ENCODE peak calls at places on chromosome 19, in seven cellular contexts. U is fibroblast of lung, N is endothelial cell of umbilical vein, C is GM23248, I is H1, L is DND-41, G is MM.1S. P is an unnamed sample. For H3K9me3, the result is how much of the 10 kb centered on the place peaks cover.

GRCh38 chr19:58555369-58555885 is 522 bp upstream of the CHMP2A start:
- DNase-seq in I (no peak), L (no peak), C (no peak), N (no peak), G (no peak), U (no peak), P (no peak)

GRCh38 chr19:19551862-19552192 is 13.8 kb downstream of the CILP2 start:
- DNase-seq in N (no peak), L (no peak), I (no peak), U (no peak), C (no peak), G (no peak), P (no peak)

GRCh38 chr19:18093439-18094161 is 4.0 kb upstream of the MAST3 start:
- DNase-seq in I (no peak), G (no peak), C (peak), U (peak), N (no peak), L (no peak), P (peak)

GRCh38 chr19:48726573-48726972 is 7.0 kb upstream of the MAMSTR start:
- DNase-seq in G (no peak), C (no peak), L (peak), I (no peak), N (peak), U (no peak), P (no peak)

GRCh38 chr19:52190679-52191293 is 934 bp downstream of the PPP2R1A start:
- DNase-seq in U (peak), N (no peak), G (peak), C (peak), I (no peak), L (no peak), P (peak)

GRCh38 chr19:41691268-41691970 is 3.3 kb upstream of the CEACAM7 start:
- DNase-seq in G (peak), I (no peak), U (no peak), N (peak), L (no peak), C (peak), P (peak)

GRCh38 chr19:17869114-17869608 is 2.6 kb upstream of the SLC5A5 start:
- DNase-seq in N (no peak), U (no peak), I (no peak), G (no peak), L (no peak), C (no peak), P (no peak)

GRCh38 chr19:16587031-16588023 is 15.1 kb upstream of the SLC35E1 start:
- DNase-seq in L (peak), U (peak), N (no peak), G (peak), I (no peak), C (peak), P (no peak)

GRCh38 chr19:21422244-21422643 is 25.3 kb downstream of the ZNF493 start:
- DNase-seq in I (no peak), N (no peak), C (no peak), L (no peak), U (no peak), G (no peak), P (no peak)

GRCh38 chr19:36113895-36114762 is 546 bp downstream of the POLR2I start:
- DNase-seq in I (no peak), N (peak), G (no peak), C (peak), U (peak), L (no peak), P (no peak)

GRCh38 chr19:1992759-1993260 is 22.7 kb downstream of the BTBD2 start:
- DNase-seq in C (peak), L (peak), I (no peak), G (no peak), U (no peak), N (no peak), P (no peak)

GRCh38 chr19:16627194-16627927 is 643 bp downstream of the MED26 start:
- DNase-seq in U (peak), G (no peak), C (peak), L (peak), I (no peak), N (peak), P (peak)

GRCh38 chr19:16930753-16931152 is 42.0 kb downstream of the F2RL3 start:
- DNase-seq in C (no peak), U (no peak), G (no peak), L (no peak), I (no peak), N (no peak), P (no peak)

GRCh38 chr19:50829801-50830200 is 3.6 kb downstream of the KLK15 start:
- DNase-seq in I (no peak), N (no peak), L (no peak), U (no peak), C (no peak), G (no peak), P (no peak)

GRCh38 chr19:32720936-32721250 is 1.3 kb downstream of the TDRD12 start:
- DNase-seq in C (no peak), I (no peak), U (no peak), N (no peak), G (no peak), L (no peak), P (no peak)

GRCh38 chr19:1901940-1902404 is 3.2 kb upstream of the ADAT3 start:
- DNase-seq in U (peak), L (no peak), N (no peak), G (no peak), C (no peak), I (no peak), P (no peak)

GRCh38 chr19:49403404-49404187 is 15.5 kb downstream of the KASH5 start:
- DNase-seq in G (no peak), L (no peak), C (no peak), N (no peak), I (peak), U (no peak), P (peak)

GRCh38 chr19:38838208-38838985 is 6.8 kb upstream of the ECH1 start:
- DNase-seq in C (no peak), G (no peak), U (no peak), N (no peak), L (no peak), I (no peak), P (no peak)

GRCh38 chr19:47210689-47211316 is 20.2 kb downstream of the BBC3 start:
- DNase-seq in N (peak), U (peak), L (peak), G (peak), I (peak), C (peak), P (peak)

GRCh38 chr19:15640294-15640903 is at the start of gene CYP4F3:
- DNase-seq in G (no peak), N (no peak), I (no peak), L (no peak), U (no peak), C (peak), P (peak)

GRCh38 chr19:647566-648284 is 8.0 kb downstream of the FGF22 start:
- DNase-seq in N (no peak), C (no peak), L (no peak), I (no peak), U (no peak), G (no peak), P (no peak)

GRCh38 chr19:1130801-1131717 is 27.3 kb downstream of the GPX4 start:
- DNase-seq in I (no peak), N (peak), L (no peak), C (peak), U (no peak), G (peak), P (no peak)

GRCh38 chr19:28980236-28980868 is 232.6 kb downstream of the UQCRFS1 start:
- DNase-seq in I (no peak), G (no peak), C (peak), L (no peak), N (no peak), U (no peak), P (no peak)

DNA sequence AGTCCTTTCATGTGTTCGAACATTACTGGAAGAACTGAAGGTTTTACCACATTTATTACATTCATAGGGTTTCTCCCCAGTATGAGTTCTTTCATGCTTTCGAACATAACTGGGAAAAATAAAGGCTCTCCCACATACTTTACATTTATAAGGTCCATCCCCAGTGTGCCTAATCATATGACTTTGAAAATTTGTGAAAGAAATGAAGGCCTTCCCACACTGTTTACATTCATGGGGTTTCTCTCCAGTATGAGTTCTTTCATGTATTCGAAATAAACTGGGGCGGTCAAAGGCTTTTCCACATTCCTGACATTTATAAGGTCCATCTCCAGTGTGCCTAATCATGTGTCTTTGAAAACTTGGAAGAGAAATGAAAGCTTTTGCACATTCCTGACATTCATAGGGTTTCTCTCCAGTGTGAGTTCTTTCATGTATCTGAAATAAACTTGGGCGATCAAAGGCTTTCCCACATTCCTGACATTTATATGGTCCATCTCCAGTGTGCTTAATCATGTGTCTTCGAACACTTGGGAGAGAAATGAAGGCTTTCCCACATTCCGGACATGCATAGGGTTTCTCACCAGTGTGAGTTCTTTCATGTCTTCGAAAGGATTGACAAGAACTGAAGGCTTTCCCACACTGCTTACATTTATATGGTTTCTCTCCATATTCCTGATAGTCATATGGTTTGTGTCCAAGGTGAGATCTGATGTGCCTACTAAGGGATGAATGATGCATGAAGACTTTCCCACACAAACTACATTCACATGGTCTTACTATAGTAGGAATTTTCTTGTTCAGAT is 24.0 kb downstream of the ZNF564 start:
- DNase-seq in U (peak), I (no peak), G (no peak), L (no peak), N (peak), C (peak), P (peak)
- H3K9me3 ChIP-seq in U (under half), I (half or more), G (under half), L (half or more), N (under half), C (under half), P (half or more)

DNA sequence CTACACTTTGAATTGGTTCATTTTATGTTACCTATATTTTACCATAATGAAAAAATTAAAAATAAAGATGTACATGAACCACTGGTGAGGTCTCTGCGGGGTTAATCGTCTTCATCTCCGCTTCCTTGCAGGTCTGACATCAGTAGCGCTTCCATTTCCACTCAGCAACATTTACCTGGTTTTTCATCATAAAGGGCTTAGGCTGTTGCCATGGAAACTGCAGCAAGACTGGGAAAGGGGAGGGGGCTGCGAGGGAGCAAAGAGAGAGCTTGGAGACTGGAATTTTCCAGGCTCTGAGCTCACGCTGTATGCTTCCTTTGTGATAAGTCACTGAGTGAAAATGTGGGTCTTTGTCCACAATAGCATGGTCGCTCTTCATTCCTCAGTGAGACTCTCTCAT is 136.6 kb upstream of the USP29 start:
- DNase-seq in G (no peak), I (no peak), L (no peak), U (no peak), C (no peak), N (no peak), P (no peak)
- H3K27ac ChIP-seq in G (no peak), I (no peak), L (no peak), U (no peak), C (no peak), N (no peak), P (no peak)

GRCh38 chr19:55442372-55443044 is 592 bp downstream of the SHISA7 start:
- DNase-seq in L (no peak), C (no peak), U (no peak), N (no peak), I (no peak), G (no peak), P (no peak)

GRCh38 chr19:55443824-55444719 is 972 bp upstream of the SHISA7 start:
- DNase-seq in L (no peak), N (no peak), I (no peak), U (no peak), G (no peak), C (no peak), P (no peak)

GRCh38 chr19:55444720-55445045 is 1.6 kb upstream of the SHISA7 start:
- DNase-seq in N (no peak), U (no peak), C (no peak), G (no peak), I (no peak), L (no peak), P (no peak)

GRCh38 chr19:55441692-55442321 is 1.3 kb downstream of the SHISA7 start:
- DNase-seq in N (no peak), L (no peak), I (no peak), G (no peak), C (no peak), U (no peak), P (no peak)

GRCh38 chr19:55443045-55443823 is at the start of gene SHISA7:
- DNase-seq in N (no peak), C (peak), U (no peak), L (peak), I (no peak), G (no peak), P (peak)
- TF ChIP-seq EZH2 in N (peak), C (peak), U (peak), L (peak), I (no peak), G (peak), P (no peak)

GRCh38 chr19:10043286-10043927 is 30.1 kb downstream of the RDH8 start:
- DNase-seq in I (no peak), G (no peak), U (peak), N (no peak), C (peak), L (peak), P (peak)
- H3K9me3 ChIP-seq in I (half or more), G (under half), U (under half), N (under half), C (under half), L (under half), P (under half)

GRCh38 chr19:4519521-4520277 is 1.4 kb upstream of the PLIN4 start:
- DNase-seq in I (no peak), N (no peak), G (no peak), C (peak), U (no peak), L (no peak), P (no peak)
- H3K27ac ChIP-seq in I (no peak), N (no peak), G (no peak), C (no peak), U (no peak), L (no peak), P (no peak)

DNA sequence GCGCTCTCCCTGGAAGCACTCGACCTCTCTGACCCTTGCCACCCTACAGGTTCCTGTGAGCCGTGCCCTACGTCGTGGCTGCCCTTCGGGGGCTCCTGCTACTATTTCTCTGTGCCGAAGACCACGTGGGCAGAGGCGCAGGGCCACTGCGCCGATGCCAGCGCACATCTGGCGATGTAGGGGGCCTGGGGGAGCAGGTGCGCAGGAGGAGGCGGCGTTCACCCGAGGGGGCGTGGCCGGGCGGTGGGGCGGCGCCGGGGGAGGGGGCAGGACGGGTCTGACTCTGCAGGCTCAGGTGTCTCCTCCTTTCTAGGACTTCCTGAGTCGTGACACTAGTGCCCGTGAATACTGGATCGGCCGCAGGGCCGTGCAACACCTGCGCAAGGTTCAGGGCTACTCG is 26.4 kb downstream of the CLEC4M start:
- DNase-seq in N (no peak), L (no peak), I (no peak), U (no peak), G (no peak), C (no peak), P (no peak)
- TF ChIP-seq EZH2 in N (no peak), L (no peak), I (no peak), U (no peak), G (no peak), C (no peak), P (no peak)

DNA sequence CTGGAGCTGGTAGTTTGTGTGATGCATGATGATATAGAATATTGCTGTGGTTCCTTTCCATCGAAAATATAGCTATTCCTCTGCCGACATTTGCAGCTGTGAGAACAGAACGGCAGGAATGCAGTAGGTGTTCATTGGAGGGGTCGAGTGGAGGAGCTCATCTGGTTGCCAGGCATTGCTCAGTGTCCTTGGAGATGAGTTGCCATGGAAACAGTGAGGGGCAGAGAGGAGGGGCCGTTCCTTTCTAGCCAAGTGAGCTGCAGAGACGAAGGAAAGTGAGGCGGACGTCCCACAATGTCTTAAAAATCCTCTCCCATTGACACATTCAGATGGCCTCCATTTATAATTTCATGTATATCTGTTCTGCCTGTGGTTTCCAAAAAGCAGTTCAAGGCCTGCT is 41.1 kb upstream of the ZNF835 start:
- DNase-seq in N (no peak), G (no peak), C (no peak), U (no peak), I (no peak), L (no peak), P (no peak)
- H3K9me3 ChIP-seq in N (under half), G (under half), C (under half), U (under half), I (half or more), L (under half), P (under half)

GRCh38 chr19:5976768-5977167 is 1.2 kb downstream of the RANBP3 start:
- DNase-seq in U (no peak), L (no peak), G (no peak), I (no peak), C (no peak), N (no peak), P (no peak)
- H3K27ac ChIP-seq in U (peak), L (peak), G (no peak), I (no peak), C (no peak), N (no peak), P (peak)

DNA sequence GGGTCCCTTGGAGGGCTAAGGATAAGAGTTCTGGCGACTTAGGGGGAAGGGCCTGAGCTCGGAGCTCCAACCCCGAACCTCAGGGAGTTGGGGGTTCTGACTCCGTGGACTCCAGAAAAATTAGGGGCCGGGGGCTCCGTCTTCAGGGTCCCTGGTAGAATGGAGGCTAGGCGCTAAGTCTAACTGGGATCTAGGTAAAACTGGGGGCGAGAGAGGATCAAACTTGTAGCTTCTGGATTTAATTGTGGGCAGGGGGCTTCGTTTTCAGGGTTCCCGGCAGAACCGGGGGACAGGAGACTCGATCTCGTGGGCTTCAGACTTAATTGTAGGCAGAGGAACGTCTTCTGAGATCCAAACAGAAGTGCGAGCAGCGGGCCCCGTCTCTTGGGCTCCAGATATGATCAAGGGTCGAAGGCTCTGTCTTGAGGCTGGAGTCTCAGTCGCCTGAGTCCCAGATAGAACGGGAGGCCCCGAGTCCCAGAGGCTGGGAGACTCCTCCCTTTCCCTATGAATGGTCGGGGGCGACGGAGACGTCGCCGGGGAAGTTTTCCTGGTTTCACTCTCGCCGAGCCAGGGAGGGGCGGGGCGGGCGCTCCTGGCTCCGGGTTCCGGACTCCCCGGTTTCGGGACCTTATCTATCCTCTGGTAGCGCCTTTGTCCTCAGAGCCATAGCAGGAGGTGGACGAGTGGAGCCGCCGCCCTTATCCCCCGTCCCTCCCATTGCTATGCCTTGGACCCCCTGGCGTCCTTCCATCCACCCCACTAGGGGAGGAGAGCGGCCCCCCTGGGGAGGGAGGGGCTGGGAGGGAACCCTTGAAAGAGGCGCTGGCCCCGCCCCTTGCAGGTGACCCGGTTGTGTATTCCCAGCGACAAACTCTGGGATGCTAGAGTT is 1.3 kb downstream of the NECTIN2 start:
- DNase-seq in G (no peak), N (peak), U (peak), L (no peak), I (no peak), C (peak), P (peak)
- TF ChIP-seq EZH2 in G (no peak), N (no peak), U (no peak), L (no peak), I (no peak), C (no peak), P (no peak)

GRCh38 chr19:11496391-11497163 is 9.1 kb downstream of the ZNF653 start:
- DNase-seq in U (peak), G (peak), I (peak), N (peak), C (peak), L (peak), P (peak)

GRCh38 chr19:11495481-11495880 is 10.2 kb downstream of the ZNF653 start:
- DNase-seq in L (no peak), I (no peak), C (no peak), N (no peak), U (no peak), G (no peak), P (no peak)

GRCh38 chr19:11499890-11500420 is 5.7 kb downstream of the ZNF653 start:
- DNase-seq in U (no peak), I (no peak), L (no peak), N (no peak), G (no peak), C (no peak), P (no peak)

GRCh38 chr19:11495885-11496284 is 9.8 kb downstream of the ZNF653 start:
- DNase-seq in G (no peak), I (no peak), N (no peak), C (no peak), U (no peak), L (no peak), P (no peak)

DNA sequence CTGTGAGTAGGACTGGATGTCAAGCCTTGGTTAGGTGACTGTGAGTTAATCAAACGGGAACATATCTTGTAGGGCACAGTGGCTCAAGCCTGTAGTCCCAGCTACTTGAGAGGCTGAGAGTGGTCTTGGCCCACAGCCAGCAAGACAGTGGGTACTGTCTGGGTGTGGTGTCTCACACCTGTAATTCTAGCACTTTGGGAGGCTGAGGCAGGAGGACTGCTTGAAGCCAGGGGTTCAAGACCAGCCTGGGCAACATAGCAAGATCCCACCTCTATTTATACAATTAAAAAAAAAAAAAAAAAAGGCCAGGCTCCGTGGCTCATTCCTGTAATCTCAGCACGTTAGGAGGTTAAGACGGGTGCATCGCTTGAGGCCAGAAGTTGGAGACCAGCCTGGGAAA is 6.3 kb downstream of the ZNF653 start:
- DNase-seq in L (no peak), C (no peak), U (no peak), N (no peak), G (no peak), I (no peak), P (no peak)
- H3K9me3 ChIP-seq in L (under half), C (under half), U (under half), N (under half), G (under half), I (under half), P (under half)